ENCODE peak calls at places on chromosomes 12 and 14, in ten cellular contexts. L is mesenchymal stem cell, G is RWPE1, O is neural crest cell, Y is GM12878, S is GM20000, N is HFF-Myc, F is midbrain, H is left ventricle myocardium inferior, P is Ammon's horn. Q is an unnamed sample.

GRCh38 chr12:117067638-117068037 is 31.6 kb downstream of the TESC start:
- DNase-seq in L (no peak), G (no peak), O (no peak), Y (no peak), S (no peak), N (no peak), F (no peak), H (no peak), P (no peak), Q (no peak)

GRCh38 chr12:71415336-71416231 is 24.0 kb upstream of the LGR5 start:
- DNase-seq in L (peak), G (peak), O (peak), Y (peak), S (peak), N (peak), F (peak), H (no peak), P (peak), Q (no peak)

GRCh38 chr12:121060149-121061001 is 21.3 kb upstream of the OASL start:
- DNase-seq in L (peak), G (no peak), O (no peak), Y (peak), S (peak), N (peak), F (peak), H (no peak), P (peak), Q (peak)

GRCh38 chr12:111056618-111057521 is 136.5 kb upstream of the MYL2 start:
- DNase-seq in L (no peak), G (no peak), O (no peak), Y (peak), S (peak), N (no peak), F (no peak), H (no peak), P (no peak), Q (no peak)

GRCh38 chr12:103495158-103495782 is 498 bp downstream of the C12orf42 start:
- DNase-seq in L (no peak), G (no peak), O (peak), Y (no peak), S (peak), N (no peak), F (no peak), H (no peak), P (peak), Q (no peak)

GRCh38 chr12:122204829-122205589 is 1.5 kb downstream of the B3GNT4 start:
- DNase-seq in L (no peak), G (no peak), O (no peak), Y (no peak), S (no peak), N (no peak), F (no peak), H (no peak), P (no peak), Q (no peak)

GRCh38 chr12:110813298-110813697 is 33.5 kb upstream of the CCDC63 start:
- DNase-seq in L (no peak), G (no peak), O (no peak), Y (no peak), S (no peak), N (no peak), F (no peak), H (no peak), P (peak), Q (no peak)

GRCh38 chr14:53399057-53399456 is 245.9 kb upstream of the DDHD1 start:
- DNase-seq in L (peak), G (peak), O (peak), Y (no peak), S (no peak), N (no peak), F (no peak), H (no peak), P (no peak), Q (no peak)

GRCh38 chr14:68232643-68233055 is 413.1 kb downstream of the RAD51B start:
- DNase-seq in L (peak), G (peak), O (no peak), Y (peak), S (peak), N (peak), F (no peak), H (no peak), P (no peak), Q (peak)

GRCh38 chr14:43418314-43418713 is 1088.8 kb downstream of the FSCB start:
- DNase-seq in L (no peak), G (no peak), O (no peak), Y (no peak), S (no peak), N (no peak), F (no peak), H (no peak), P (no peak), Q (no peak)

Q was measured in ovary.